ENCODE peak calls at places on chromosomes 5 and 9, in four cellular contexts. U is HepG2, I is HCT116, K is H1. V is an unnamed sample.

GRCh38 chr5:72379936-72380335 is 59.8 kb downstream of the PTCD2 start:
- DNase-seq in U (no peak), I (no peak), K (no peak), V (no peak)

GRCh38 chr5:71695561-71695960 is 23.5 kb upstream of the CARTPT start:
- DNase-seq in I (no peak), K (no peak), U (no peak), V (no peak)

GRCh38 chr5:159961761-159962160 is 45.5 kb downstream of the ADRA1B start:
- DNase-seq in U (no peak), K (no peak), I (no peak), V (no peak)

GRCh38 chr9:33676746-33677505 is 118.4 kb upstream of the PRSS3 start:
- DNase-seq in I (no peak), U (no peak), K (peak), V (peak)

GRCh38 chr5:92836861-92837755 is 743.9 kb downstream of the NR2F1-AS1 start:
- DNase-seq in U (no peak), I (no peak), K (no peak), V (no peak)

GRCh38 chr5:122498163-122498562 is 186.1 kb downstream of the SNCAIP start:
- DNase-seq in U (no peak), I (no peak), K (no peak), V (no peak)

GRCh38 chr9:131860430-131860829 is 120.6 kb upstream of the RAPGEF1 start:
- DNase-seq in U (no peak), I (no peak), K (no peak), V (no peak)

GRCh38 chr5:33631786-33632185 is 191.0 kb downstream of the TARS1 start:
- DNase-seq in I (no peak), K (no peak), U (no peak), V (no peak)

GRCh38 chr9:95091971-95092320 is 225.6 kb downstream of the FANCC start:
- DNase-seq in K (no peak), I (no peak), U (no peak), V (no peak)

GRCh38 chr5:135651156-135651555 is 72.4 kb upstream of the CXCL14 start:
- DNase-seq in I (peak), K (peak), U (no peak), V (no peak)

GRCh38 chr9:136615631-136616306 is 46.9 kb upstream of the EGFL7 start:
- DNase-seq in U (no peak), K (no peak), I (no peak), V (no peak)

GRCh38 chr5:37837101-37838032 is 2.5 kb downstream of the GDNF start:
- DNase-seq in I (peak), U (no peak), K (peak), V (peak)
- TF ChIP-seq SRF in I (no peak), U (no peak), K (no peak), V (no peak)

GRCh38 chr5:54646285-54647101 is 128.9 kb downstream of the SNX18 start:
- DNase-seq in K (peak), U (no peak), I (no peak), V (no peak)

GRCh38 chr5:54639621-54640020 is 122.1 kb downstream of the SNX18 start:
- DNase-seq in I (no peak), K (no peak), U (no peak), V (no peak)

GRCh38 chr5:54645888-54646284 is 128.3 kb downstream of the SNX18 start:
- DNase-seq in K (no peak), I (no peak), U (no peak), V (no peak)

GRCh38 chr5:54644226-54644625 is 126.7 kb downstream of the SNX18 start:
- DNase-seq in K (no peak), U (no peak), I (peak), V (no peak)

GRCh38 chr5:54643679-54644078 is 126.1 kb downstream of the SNX18 start:
- DNase-seq in K (no peak), I (peak), U (no peak), V (no peak)
- TF ChIP-seq SRF in K (no peak), I (no peak), U (no peak), V (no peak)

GRCh38 chr9:37200572-37201005 is 80.2 kb downstream of the ZCCHC7 start:
- DNase-seq in I (no peak), U (no peak), K (no peak), V (peak)
- TF ChIP-seq SRF in I (no peak), U (no peak), K (no peak), V (no peak)

GRCh38 chr5:133830911-133831310 is 137.5 kb downstream of the C5orf15 start:
- DNase-seq in U (no peak), I (no peak), K (no peak), V (no peak)

GRCh38 chr5:133831506-133832224 is 136.8 kb downstream of the C5orf15 start:
- DNase-seq in U (no peak), I (no peak), K (no peak), V (no peak)

GRCh38 chr5:133830281-133830680 is 138.1 kb downstream of the C5orf15 start:
- DNase-seq in I (no peak), K (no peak), U (no peak), V (no peak)

GRCh38 chr5:133828727-133829126 is 139.7 kb downstream of the C5orf15 start:
- DNase-seq in K (no peak), I (no peak), U (no peak), V (no peak)

DNA sequence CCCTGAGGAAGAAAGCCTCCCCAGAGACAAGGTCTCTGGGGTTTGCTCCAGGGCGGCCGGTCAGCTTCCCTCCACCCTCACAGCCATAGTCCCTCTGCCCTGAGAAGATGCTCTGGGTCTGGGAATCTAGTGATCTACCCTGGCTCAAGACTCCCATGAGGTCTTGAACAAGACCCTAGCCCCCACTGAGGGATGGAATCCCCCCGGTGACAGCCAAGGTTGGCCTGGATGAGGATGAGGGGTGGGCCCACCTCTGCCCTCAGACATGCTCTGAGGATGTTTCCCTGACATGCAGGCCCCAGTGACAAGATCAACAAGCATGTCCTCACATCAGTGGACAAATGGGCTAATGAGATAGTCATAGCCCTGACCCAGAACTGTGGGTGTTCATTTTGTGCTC is 138.6 kb downstream of the C5orf15 start:
- DNase-seq in I (no peak), U (no peak), K (no peak), V (no peak)
- TF ChIP-seq SRF in I (no peak), U (no peak), K (no peak), V (no peak)

GRCh38 chr5:9082996-9083395 is 462.9 kb downstream of the SEMA5A start:
- DNase-seq in U (no peak), K (no peak), I (no peak), V (no peak)
- TF ChIP-seq SRF in U (no peak), K (no peak), I (no peak), V (no peak)

DNA sequence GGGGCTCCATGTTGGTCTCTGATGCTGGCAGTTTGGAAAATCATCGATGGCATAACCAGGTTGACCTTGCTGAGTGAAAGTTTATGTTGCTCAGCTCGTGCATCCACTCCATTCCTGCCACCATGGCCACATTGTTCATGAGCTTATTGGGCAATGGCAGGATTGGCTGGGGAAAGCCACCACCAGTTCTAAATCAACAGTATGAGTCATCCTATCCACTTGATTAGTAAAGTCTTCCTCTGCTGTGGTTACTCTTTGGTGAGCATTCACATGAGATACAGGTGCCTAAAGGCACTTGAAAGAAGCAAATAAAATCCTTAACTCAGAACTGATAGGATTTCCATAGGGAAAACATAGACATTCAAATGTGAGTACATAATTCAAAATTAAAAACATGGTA is 131.8 kb upstream of the FBN2 start:
- DNase-seq in K (no peak), I (no peak), U (no peak), V (no peak)
- TF ChIP-seq SRF in K (no peak), I (no peak), U (no peak), V (no peak)

GRCh38 chr5:111407562-111407961 is 104.8 kb downstream of the STARD4 start:
- DNase-seq in U (no peak), I (no peak), K (no peak), V (no peak)

GRCh38 chr5:111408817-111409216 is 103.5 kb downstream of the STARD4 start:
- DNase-seq in K (no peak), I (no peak), U (no peak), V (no peak)

GRCh38 chr5:111401906-111402305 is 110.4 kb downstream of the STARD4 start:
- DNase-seq in U (no peak), I (no peak), K (no peak), V (no peak)

GRCh38 chr5:111399113-111399512 is 113.2 kb downstream of the STARD4 start:
- DNase-seq in I (no peak), U (no peak), K (no peak), V (no peak)

GRCh38 chr5:111404270-111404769 is 108.0 kb downstream of the STARD4 start:
- DNase-seq in U (peak), I (no peak), K (no peak), V (no peak)
- TF ChIP-seq SRF in U (no peak), I (no peak), K (no peak), V (no peak)

DNA sequence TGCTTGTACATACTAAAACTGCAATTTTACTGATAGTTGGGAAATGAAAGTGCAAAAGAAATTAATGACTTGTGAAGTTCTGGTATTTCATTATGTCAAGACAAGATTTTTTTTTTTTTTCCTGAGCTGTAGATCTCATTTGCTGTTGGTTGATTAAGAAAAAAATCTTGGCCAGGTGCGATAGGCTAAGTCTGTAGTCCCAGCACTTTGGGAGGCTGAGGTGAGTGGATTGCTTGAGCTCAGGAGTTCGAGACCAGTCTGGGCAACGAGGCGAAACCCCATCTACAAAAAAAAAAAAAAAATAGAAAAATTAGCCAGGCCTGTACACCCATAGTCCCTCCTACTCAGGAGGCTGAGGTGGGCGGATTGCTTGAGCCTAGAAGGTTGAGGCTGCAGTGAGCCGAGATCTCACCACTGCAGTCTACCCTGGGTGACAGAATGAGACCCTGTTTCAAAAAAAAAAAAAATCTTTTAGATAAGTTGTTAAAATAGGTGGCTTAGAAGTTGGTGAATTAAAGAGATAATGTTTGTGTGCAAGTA is 12.2 kb downstream of the CDC42SE2 start:
- DNase-seq in I (no peak), U (no peak), K (no peak), V (no peak)
- TF ChIP-seq SRF in I (no peak), U (no peak), K (no peak), V (no peak)

V was measured in K562.